ENCODE peak calls at places on chromosomes 16 and 17, in six cellular contexts. Z is central memory CD4-positive, alpha-beta T cell; O is mucosa of gallbladder; W is activated CD4-positive, CD25-positive, alpha-beta regulatory T cell; A is T-helper 17 cell; C is right cardiac atrium. I is an unnamed sample.

GRCh38 chr16:1055557-1055924 is 17.0 kb upstream of the SSTR5 start:
- DNase-seq in A (no peak), W (no peak), O (no peak), C (no peak), Z (no peak), I (no peak)

GRCh38 chr17:45287526-45288264 is 25.8 kb upstream of the SPATA32 start:
- DNase-seq in W (no peak), O (no peak), A (no peak), C (no peak), Z (no peak), I (no peak)

GRCh38 chr16:75181630-75182029 is 25.3 kb downstream of the CTRB2 start:
- DNase-seq in C (no peak), A (no peak), O (no peak), Z (no peak), W (no peak), I (no peak)

GRCh38 chr16:1432388-1433262 is 1.7 kb downstream of the PERCC1 start:
- DNase-seq in O (no peak), W (no peak), Z (no peak), A (no peak), C (no peak), I (no peak)

GRCh38 chr16:57470683-57471082 is 8.2 kb downstream of the POLR2C start:
- DNase-seq in W (no peak), A (no peak), O (peak), Z (no peak), C (peak), I (no peak)

GRCh38 chr16:55280622-55281021 is 43.4 kb upstream of the IRX6 start:
- DNase-seq in Z (no peak), O (no peak), C (no peak), A (no peak), W (no peak), I (no peak)

GRCh38 chr17:40509626-40510327 is 8.4 kb upstream of the TNS4 start:
- DNase-seq in Z (no peak), W (no peak), A (no peak), O (no peak), C (no peak), I (no peak)

GRCh38 chr16:68486671-68487495 is 38.6 kb upstream of the SMPD3 start:
- DNase-seq in Z (no peak), O (peak), A (no peak), C (no peak), W (no peak), I (no peak)

GRCh38 chr17:2897605-2898004 is 101.4 kb downstream of the RAP1GAP2 start:
- DNase-seq in O (no peak), Z (no peak), C (no peak), W (no peak), A (no peak), I (no peak)

GRCh38 chr17:44049294-44050080 is 17.0 kb downstream of the LSM12 start:
- DNase-seq in O (no peak), Z (no peak), W (no peak), C (no peak), A (no peak), I (no peak)

GRCh38 chr16:83813818-83814653 is 6.3 kb downstream of the HSBP1 start:
- DNase-seq in A (no peak), Z (no peak), C (no peak), W (no peak), O (no peak), I (no peak)

GRCh38 chr17:38510424-38511125 is 82.3 kb downstream of the ARHGAP23 start:
- DNase-seq in W (no peak), A (no peak), C (peak), O (no peak), Z (no peak), I (no peak)

GRCh38 chr16:27233731-27234130 is 30.4 kb downstream of the KDM8 start:
- DNase-seq in O (no peak), C (no peak), Z (no peak), A (no peak), W (no peak), I (no peak)

GRCh38 chr16:4686497-4687210 is 6.7 kb upstream of the NUDT16L1 start:
- DNase-seq in A (no peak), Z (no peak), O (no peak), C (no peak), W (no peak), I (no peak)

GRCh38 chr17:77808663-77809425 is 149.7 kb upstream of the TNRC6C start:
- DNase-seq in O (no peak), C (no peak), Z (no peak), A (no peak), W (no peak), I (no peak)

GRCh38 chr17:42188749-42189650 is 3.7 kb upstream of the HCRT start:
- DNase-seq in Z (no peak), W (no peak), C (no peak), O (no peak), A (no peak), I (no peak)

GRCh38 chr17:3598078-3598477 is 11.1 kb downstream of the TRPV1 start:
- DNase-seq in W (no peak), A (no peak), O (no peak), C (no peak), Z (no peak), I (no peak)

GRCh38 chr17:48056246-48056745 is 8.1 kb downstream of the NFE2L1 start:
- DNase-seq in W (no peak), C (no peak), A (no peak), O (no peak), Z (no peak), I (no peak)

GRCh38 chr17:45302649-45303173 is 14.1 kb downstream of the MAP3K14 start:
- DNase-seq in C (peak), A (no peak), O (no peak), Z (no peak), W (no peak), I (no peak)

GRCh38 chr16:81376880-81377279 is 62.1 kb downstream of the GAN start:
- DNase-seq in O (no peak), A (no peak), Z (no peak), C (no peak), W (no peak), I (no peak)

GRCh38 chr16:19817875-19818274 is 66.8 kb downstream of the GPRC5B start:
- DNase-seq in A (no peak), W (no peak), C (no peak), Z (no peak), O (no peak), I (no peak)

GRCh38 chr17:79622776-79623175 is 11.9 kb upstream of the RBFOX3 start:
- DNase-seq in Z (no peak), O (no peak), W (no peak), A (no peak), C (no peak), I (no peak)

GRCh38 chr16:21302454-21302853 is 24.4 kb upstream of the CRYM start:
- DNase-seq in C (no peak), Z (no peak), A (no peak), W (no peak), O (no peak), I (no peak)

GRCh38 chr16:27242868-27243590 is 25.5 kb downstream of the NSMCE1 start:
- DNase-seq in W (no peak), C (peak), Z (no peak), A (no peak), O (peak), I (no peak)

GRCh38 chr16:81928975-81929374 is 82.3 kb downstream of the SDR42E1 start:
- DNase-seq in A (no peak), Z (no peak), O (no peak), C (no peak), W (no peak), I (no peak)

GRCh38 chr17:8080799-8081219 is 6.7 kb downstream of the ALOX12B start:
- DNase-seq in Z (no peak), W (no peak), A (no peak), O (no peak), C (no peak), I (no peak)